ENCODE peak calls at places on chromosomes 7 and 10, in nine cellular contexts. H, C, E, F, B, V, U, L and J are unnamed samples.

GRCh38 chr10:7928511-7928910 is 110.2 kb downstream of the TAF3 start:
- DNase-seq in V (no peak), B (no peak), L (no peak), U (no peak), F (no peak), E (peak; percentile 26), C (no peak), H (no peak), J (no peak)

GRCh38 chr7:7185382-7185989 is 3.1 kb downstream of the C1GALT1 start:
- DNase-seq in B (no peak), L (no peak), U (no peak), F (no peak), V (no peak), E (no peak), C (no peak), H (no peak), J (no peak)

GRCh38 chr7:4015996-4016395 is 666.1 kb upstream of the FOXK1 start:
- DNase-seq in U (no peak), E (no peak), L (no peak), F (no peak), V (no peak), H (no peak), C (no peak), B (no peak), J (no peak)

GRCh38 chr10:84540617-84541288 is 212.4 kb downstream of the CCSER2 start:
- DNase-seq in H (peak; percentile 59), V (peak; percentile 75), B (peak; percentile 44), E (peak; percentile 78), F (peak; percentile 89), C (peak; percentile 71), U (peak; percentile 91), L (peak; percentile 67), J (peak; percentile 30)

GRCh38 chr10:125845617-125846016 is 22.3 kb downstream of the BCCIP start:
- DNase-seq in F (no peak), C (no peak), E (no peak), V (no peak), U (no peak), B (no peak), L (no peak), H (no peak), J (no peak)

GRCh38 chr7:116138202-116138801 is 72.0 kb upstream of the TES start:
- DNase-seq in V (peak; percentile 74), C (peak; percentile 72), F (peak; percentile 60), B (peak; percentile 83), E (peak; percentile 70), U (peak; percentile 77), L (peak; percentile 48), H (peak; percentile 82), J (peak; percentile 45)

GRCh38 chr10:98373691-98374090 is 41.3 kb downstream of the PYROXD2 start:
- DNase-seq in U (no peak), E (no peak), B (no peak), C (peak; percentile 67), F (no peak), H (no peak), V (no peak), L (no peak), J (no peak)

GRCh38 chr10:50310560-50311174 is 59.4 kb upstream of the ASAH2 start:
- DNase-seq in U (peak; percentile 76), B (no peak), L (no peak), V (peak; percentile 17), C (no peak), H (peak; percentile 84), E (peak; percentile 88), F (peak; percentile 37), J (peak; percentile 33)

GRCh38 chr10:124266468-124267230 is 152.1 kb downstream of the OAT start:
- DNase-seq in E (no peak), V (no peak), B (no peak), L (no peak), C (no peak), U (no peak), H (peak; percentile 51), F (no peak), J (no peak)

GRCh38 chr10:22613011-22613410 is 101.4 kb downstream of the PIP4K2A start:
- DNase-seq in E (no peak), F (no peak), U (no peak), L (no peak), H (no peak), B (no peak), V (no peak), C (no peak), J (no peak)

GRCh38 chr7:150631866-150632864 is at the start of gene GIMAP6:
- DNase-seq in V (no peak), B (no peak), C (no peak), H (no peak), L (no peak), F (no peak), E (no peak), U (no peak), J (no peak)

GRCh38 chr7:135434047-135434446 is 75.9 kb downstream of the CNOT4 start:
- DNase-seq in E (no peak), V (no peak), C (peak; percentile 38), U (no peak), B (no peak), L (no peak), F (no peak), H (no peak), J (no peak)

DNA sequence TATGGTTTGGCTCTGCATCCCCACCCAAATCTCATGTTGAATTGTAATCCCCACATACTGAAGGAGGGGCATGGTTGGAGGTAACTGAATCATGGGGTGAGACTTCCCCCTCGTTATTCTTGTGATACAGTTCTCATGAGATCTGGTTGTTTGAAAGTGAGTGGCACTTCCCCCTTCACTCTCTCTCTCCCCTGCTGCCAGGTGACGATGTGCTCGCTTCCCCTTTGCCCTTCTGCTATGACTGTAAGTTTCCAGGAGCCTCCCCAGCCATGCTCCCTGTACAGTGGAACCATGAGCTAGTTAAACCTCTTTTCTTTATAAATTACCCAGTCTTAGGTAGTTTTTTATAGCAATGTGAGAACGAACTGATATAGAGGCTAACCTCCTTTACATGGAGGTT is 16.6 kb downstream of the PLPP4 start:
- DNase-seq in E (no peak), H (no peak), F (no peak), C (no peak), B (no peak), U (no peak), L (no peak), V (no peak), J (no peak)
- H2AFZ ChIP-seq in E (no peak overlapping the region), H (no peak overlapping the region), F (no peak overlapping the region), C (no peak overlapping the region), B (no peak overlapping the region), U (no peak overlapping the region), L (no peak overlapping the region), V (no peak overlapping the region), J (no peak overlapping the region)

GRCh38 chr7:138584283-138584682 is 116.9 kb downstream of the SVOPL start:
- DNase-seq in H (no peak), U (no peak), B (peak; percentile 19), L (no peak), F (no peak), E (no peak), C (no peak), V (no peak), J (no peak)

GRCh38 chr7:138579671-138580070 is 119.6 kb downstream of the TRIM24 start:
- DNase-seq in E (no peak), B (no peak), H (no peak), U (no peak), F (no peak), C (no peak), L (no peak), V (no peak), J (no peak)

GRCh38 chr7:138584696-138585095 is 116.5 kb downstream of the SVOPL start:
- DNase-seq in H (no peak), F (no peak), C (no peak), U (no peak), B (no peak), L (no peak), E (no peak), V (no peak), J (no peak)

GRCh38 chr7:138579136-138579535 is 119.1 kb downstream of the TRIM24 start:
- DNase-seq in B (no peak), H (no peak), U (no peak), E (no peak), L (no peak), C (no peak), F (no peak), V (no peak), J (no peak)

DNA sequence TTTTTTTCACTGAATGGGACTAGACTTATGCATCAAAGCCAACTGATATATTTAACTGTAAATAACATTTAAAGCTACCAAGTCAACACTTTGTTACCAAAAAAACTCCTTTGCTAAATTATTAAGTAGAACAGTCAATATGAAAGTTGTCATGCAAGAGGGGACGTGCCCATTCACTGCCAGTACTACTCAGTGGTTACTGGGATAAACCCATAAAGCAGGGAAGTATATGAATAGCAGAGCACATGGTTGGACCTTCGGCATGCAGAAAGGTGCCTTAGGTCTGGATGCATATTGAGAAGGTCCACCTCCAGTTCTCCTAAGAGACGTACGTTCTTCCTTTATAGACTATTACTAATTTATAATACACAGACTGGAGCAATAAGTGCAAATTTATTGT is 120.1 kb downstream of the SVOPL start:
- DNase-seq in F (no peak), U (no peak), H (no peak), V (no peak), L (no peak), B (no peak), C (no peak), E (no peak), J (no peak)
- H3K4me1 ChIP-seq in F (no peaks in the 10 kb centered on the region), U (no peaks in the 10 kb centered on the region), H (no peaks in the 10 kb centered on the region), V (no peaks in the 10 kb centered on the region), L (no peaks in the 10 kb centered on the region), B (no peaks in the 10 kb centered on the region), C (no peaks in the 10 kb centered on the region), E (no peaks in the 10 kb centered on the region), J (no peaks in the 10 kb centered on the region)

DNA sequence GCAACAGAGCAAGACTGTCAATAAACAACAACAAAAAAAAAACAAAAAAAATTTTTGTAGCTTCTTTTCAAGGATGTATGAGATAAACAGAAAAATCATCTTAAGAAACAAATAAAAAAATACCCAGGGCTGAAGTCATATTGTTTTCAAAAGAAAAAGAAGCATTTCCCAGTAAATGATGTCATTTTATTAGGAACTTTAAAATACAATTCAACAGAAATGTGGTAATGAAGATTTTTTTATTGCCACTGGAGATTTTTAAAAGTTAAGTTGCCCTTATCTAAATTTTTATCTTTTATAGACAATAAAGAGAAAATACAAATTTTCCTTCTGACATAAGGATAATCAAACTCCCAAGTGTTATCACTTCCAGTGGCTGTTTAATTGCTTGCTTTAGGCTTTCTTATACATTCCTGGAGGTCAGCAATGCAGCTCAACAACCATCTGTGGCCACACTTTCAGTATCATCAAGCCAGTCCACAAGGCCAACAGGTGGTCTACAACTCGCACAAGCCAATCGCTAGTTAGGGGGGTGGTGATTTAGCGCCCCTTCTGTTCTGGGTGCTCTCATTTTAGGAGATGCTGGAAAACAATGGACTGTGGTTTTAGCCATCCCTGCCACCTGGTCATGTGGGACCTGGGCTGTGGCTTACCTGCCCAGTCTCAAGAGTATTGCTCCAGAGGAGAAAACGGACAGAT is 10.8 kb downstream of the SEPHS1 start:
- DNase-seq in E (no peak), V (no peak), C (no peak), B (no peak), F (no peak), H (no peak), L (no peak), U (no peak), J (no peak)
- H3K36me3 ChIP-seq in E (peaks cover 54% of the 10 kb centered on the region), V (no peaks in the 10 kb centered on the region), C (peaks cover 33% of the 10 kb centered on the region), B (peaks cover 29% of the 10 kb centered on the region), F (no peaks in the 10 kb centered on the region), H (no peaks in the 10 kb centered on the region), L (peaks cover 14% of the 10 kb centered on the region), U (peaks cover 73% of the 10 kb centered on the region), J (peaks cover 93% of the 10 kb centered on the region)

DNA sequence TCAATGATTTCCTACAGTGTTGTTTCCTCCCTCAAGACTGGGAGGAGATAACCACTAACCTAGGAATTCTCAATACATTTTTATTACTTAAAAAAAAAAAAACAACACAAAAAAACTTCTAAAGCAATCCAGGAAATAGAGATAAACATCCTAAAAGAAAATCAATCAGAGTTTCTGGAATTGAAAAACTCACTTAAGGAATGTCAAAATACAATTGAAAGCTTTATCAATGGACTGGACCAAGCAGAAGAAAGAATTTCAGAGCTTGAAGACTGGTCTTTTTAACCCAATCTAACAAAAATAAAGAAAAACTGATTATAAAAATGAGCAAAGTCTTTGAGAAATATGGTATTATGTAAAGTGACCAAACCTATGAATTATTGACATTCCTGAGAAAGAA is 394.1 kb downstream of the XPNPEP1 start:
- DNase-seq in L (no peak), U (no peak), C (no peak), H (no peak), E (no peak), B (no peak), V (no peak), F (no peak), J (no peak)
- H2AFZ ChIP-seq in L (no peak overlapping the region), U (no peak overlapping the region), C (no peak overlapping the region), H (no peak overlapping the region), E (no peak overlapping the region), B (no peak overlapping the region), V (no peak overlapping the region), F (no peak overlapping the region), J (no peak overlapping the region)